ENCODE peak calls at places on chromosomes 1 and 21, in seven cellular contexts. Z is esophagus squamous epithelium, R is A549, I is sigmoid colon, Y is body of pancreas, N is tibial nerve, P is endothelial cell of umbilical vein. B is an unnamed sample. For H3K4me1, the result is how much of the 10 kb centered on the place peaks cover.

GRCh38 chr21:31545036-31545435 is 114.5 kb upstream of the SOD1 start:
- DNase-seq in Z (no peak), N (no peak), R (no peak), P (no peak), I (no peak), Y (no peak), B (no peak)

GRCh38 chr21:39022901-39023693 is 160.2 kb downstream of the PSMG1 start:
- DNase-seq in I (peak), Z (no peak), Y (peak), R (no peak), P (no peak), N (peak), B (peak)

GRCh38 chr1:207282496-207283380 is 38.7 kb upstream of the CD55 start:
- DNase-seq in P (peak), N (no peak), Z (no peak), Y (no peak), R (no peak), I (no peak), B (no peak)

GRCh38 chr1:159000070-159000409 is 9.7 kb upstream of the IFI16 start:
- DNase-seq in N (no peak), R (no peak), Z (no peak), P (no peak), Y (no peak), I (no peak), B (no peak)

GRCh38 chr1:176119549-176119948 is 87.5 kb downstream of the COP1 start:
- DNase-seq in Y (no peak), P (peak), N (no peak), Z (no peak), R (peak), I (no peak), B (no peak)

GRCh38 chr1:64472805-64473204 is 2.9 kb downstream of the CACHD1 start:
- DNase-seq in N (no peak), I (no peak), R (no peak), Z (no peak), Y (no peak), P (no peak), B (no peak)

GRCh38 chr1:233815865-233816264 is 88.6 kb upstream of the SLC35F3 start:
- DNase-seq in N (no peak), R (no peak), Y (no peak), P (no peak), Z (no peak), I (no peak), B (no peak)

GRCh38 chr1:163774390-163774789 is 452.6 kb downstream of the NUF2 start:
- DNase-seq in I (no peak), N (no peak), R (no peak), P (no peak), Y (no peak), Z (no peak), B (no peak)

GRCh38 chr1:70288171-70288570 is 66.4 kb downstream of the ANKRD13C start:
- DNase-seq in I (no peak), P (no peak), Y (no peak), Z (no peak), N (no peak), R (no peak), B (no peak)

GRCh38 chr1:116737855-116738318 is 16.3 kb upstream of the CD2 start:
- DNase-seq in P (no peak), N (no peak), Z (no peak), Y (no peak), I (no peak), R (no peak), B (no peak)

GRCh38 chr1:114756949-114757454 is 782 bp downstream of the CSDE1 start:
- DNase-seq in I (peak), Z (no peak), Y (peak), R (peak), P (no peak), N (peak), B (no peak)

DNA sequence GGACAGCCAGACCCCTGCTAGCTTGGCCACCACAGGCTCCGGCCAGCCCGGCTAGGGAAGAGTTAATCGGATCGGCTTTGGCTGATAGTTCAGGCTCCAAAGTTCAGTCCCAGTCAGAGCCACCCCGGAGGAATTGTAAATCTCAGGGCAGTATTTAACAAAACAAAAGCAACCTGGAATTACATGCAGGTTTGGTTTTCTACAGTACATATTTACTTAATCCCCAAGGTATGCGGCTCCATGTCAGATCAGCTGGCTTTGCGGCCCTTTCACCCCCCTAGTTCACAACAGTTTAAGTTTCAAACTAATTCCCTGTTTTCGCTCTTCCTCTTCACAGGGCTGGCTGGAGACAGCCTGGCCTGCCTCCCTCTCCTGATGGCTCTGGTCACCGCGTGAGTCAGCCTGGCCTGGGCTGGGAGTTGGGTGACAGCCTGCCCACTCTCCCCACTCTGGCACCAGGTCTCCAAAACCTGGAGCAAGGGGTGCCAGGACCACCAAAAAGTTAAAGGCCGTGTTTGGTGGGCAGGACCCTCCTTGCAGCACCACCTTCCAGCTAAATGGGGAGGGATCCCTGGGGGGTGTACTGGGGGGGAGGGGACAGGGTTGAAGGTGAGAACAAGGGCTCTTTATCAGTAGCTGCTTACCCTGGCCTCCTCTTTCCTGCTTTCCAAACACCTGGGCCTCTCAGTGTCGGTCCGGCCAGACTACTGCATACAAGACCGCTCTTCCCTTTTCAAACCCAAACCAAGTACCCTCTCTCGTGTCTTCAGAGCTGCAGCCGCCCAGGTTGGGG is 1.9 kb downstream of the DHRS3 start:
- DNase-seq in Z (no peak), Y (peak), P (peak), R (peak), N (no peak), I (peak), B (peak)
- H3K4me1 ChIP-seq in Z (under half), Y (half or more), P (under half), R (under half), N (under half), I (under half), B (under half)

GRCh38 chr1:218374972-218375371 is 29.8 kb downstream of the TGFB2 start:
- DNase-seq in Z (no peak), N (no peak), I (no peak), Y (no peak), P (peak), R (peak), B (no peak)

GRCh38 chr1:218369688-218370511 is 24.8 kb downstream of the TGFB2 start:
- DNase-seq in R (no peak), Y (no peak), N (no peak), I (no peak), P (no peak), Z (no peak), B (no peak)

GRCh38 chr1:218368686-218369085 is 23.6 kb downstream of the TGFB2 start:
- DNase-seq in R (no peak), Y (no peak), N (no peak), Z (no peak), I (no peak), P (no peak), B (no peak)

GRCh38 chr1:218374401-218374848 is 29.3 kb downstream of the TGFB2 start:
- DNase-seq in P (no peak), I (no peak), Y (no peak), Z (no peak), R (no peak), N (no peak), B (no peak)

DNA sequence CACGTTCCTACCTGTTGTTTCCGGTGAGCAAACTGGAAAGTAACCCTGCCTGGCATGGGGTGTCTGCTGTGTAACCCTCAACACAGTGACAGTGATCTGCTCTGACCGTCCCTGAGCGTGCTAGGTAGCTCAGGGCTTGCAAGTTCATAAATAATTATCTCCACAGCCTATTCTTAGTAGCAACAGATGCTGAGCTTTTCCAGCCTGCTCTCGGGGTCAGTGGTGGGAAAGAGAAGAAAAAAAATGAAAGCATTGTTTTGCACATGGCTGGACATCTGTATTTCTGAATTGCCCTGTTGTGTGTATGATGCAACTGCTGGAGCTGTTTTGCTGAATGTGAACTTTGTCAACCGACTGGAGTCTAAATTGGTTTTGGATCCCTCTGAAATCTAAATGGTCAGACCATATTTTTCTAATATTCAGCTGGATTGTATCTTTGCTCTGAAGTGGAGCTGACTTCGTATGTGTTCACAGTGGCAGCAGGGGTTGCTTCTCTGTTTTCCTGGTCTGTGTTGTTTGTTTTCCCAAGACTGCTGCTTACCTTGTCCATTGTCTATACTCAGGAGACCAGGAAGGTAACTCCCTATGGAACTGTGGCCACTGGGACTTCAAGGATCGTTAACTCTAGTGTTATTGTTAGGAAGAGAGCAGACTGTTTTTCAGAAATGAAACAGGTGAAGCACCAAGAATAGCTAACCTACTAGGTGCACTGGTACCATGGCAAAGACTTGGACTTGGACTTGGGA is 27.0 kb downstream of the TGFB2 start:
- DNase-seq in I (peak), Z (no peak), R (no peak), Y (no peak), N (no peak), P (peak), B (no peak)
- TF ChIP-seq CTCF in I (no peak), Z (no peak), R (no peak), Y (no peak), N (no peak), P (no peak), B (no peak)

GRCh38 chr1:81799939-81800740 is 594 bp upstream of the ADGRL2 start:
- DNase-seq in Y (peak), P (peak), I (peak), Z (no peak), N (peak), R (peak), B (peak)

GRCh38 chr1:81800741-81801031 is at the start of gene ADGRL2:
- DNase-seq in Y (no peak), Z (no peak), R (no peak), P (no peak), I (peak), N (no peak), B (no peak)

GRCh38 chr1:81803423-81804103 is 2.8 kb downstream of the ADGRL2 start:
- DNase-seq in R (peak), Y (no peak), I (no peak), N (no peak), Z (no peak), P (peak), B (no peak)

GRCh38 chr1:81801834-81802531 is 1.2 kb downstream of the ADGRL2 start:
- DNase-seq in Y (peak), P (peak), I (peak), R (peak), N (no peak), Z (no peak), B (peak)

DNA sequence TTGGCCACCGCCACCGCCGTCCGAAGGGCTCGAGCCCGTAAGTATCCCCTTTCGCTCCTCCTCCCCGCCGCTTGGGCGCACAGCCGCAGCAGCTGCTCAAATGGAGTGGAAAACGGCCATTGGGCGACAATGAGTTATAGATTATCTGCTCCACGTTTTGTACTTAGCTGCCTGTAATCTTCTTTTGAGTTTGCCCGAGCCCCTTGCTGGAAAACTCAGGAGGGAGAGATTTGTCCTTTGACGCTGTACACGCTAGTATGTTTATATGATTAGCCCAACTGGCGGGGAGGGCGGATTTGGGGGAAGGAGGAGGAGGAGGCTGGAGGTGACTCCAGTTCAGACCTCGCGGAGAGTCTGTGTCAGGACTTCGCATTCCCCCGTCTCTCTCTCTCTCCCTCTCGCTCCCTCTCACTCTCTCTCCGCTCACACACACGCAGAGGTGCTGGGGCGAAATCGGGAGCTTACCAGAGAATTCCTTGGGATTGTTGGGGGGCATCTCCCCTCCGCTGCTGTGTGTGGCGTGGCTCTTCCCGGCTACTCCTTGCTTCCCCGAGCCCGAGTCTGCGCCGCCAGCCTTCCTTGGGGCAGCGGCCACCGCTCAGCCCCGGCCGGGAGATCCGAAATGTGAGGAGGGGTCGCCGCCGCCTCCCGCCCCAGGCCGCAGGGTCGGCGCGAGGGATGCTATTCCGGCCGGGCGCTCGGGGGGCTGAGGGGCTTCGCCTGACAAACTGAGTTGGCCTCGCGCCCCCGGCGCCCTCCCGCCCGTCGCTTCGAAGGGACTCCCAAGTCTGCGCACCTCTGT is 499 bp downstream of the ADGRL2 start:
- DNase-seq in Z (no peak), N (peak), R (peak), I (peak), Y (peak), P (peak), B (peak)
- TF ChIP-seq POLR2A in Z (no peak), N (peak), R (peak), I (peak), Y (peak), P (no peak), B (no peak)

GRCh38 chr1:76289692-76290091 is 215.1 kb downstream of the ST6GALNAC3 start:
- DNase-seq in N (no peak), Z (no peak), R (no peak), I (no peak), Y (no peak), P (no peak), B (no peak)
- H3K4me1 ChIP-seq in N (under half), Z (under half), R (under half), I (under half), Y (under half), P (under half), B (under half)

GRCh38 chr21:27371065-27371464 is 404.2 kb upstream of the ADAMTS5 start:
- DNase-seq in Y (no peak), Z (no peak), R (no peak), I (no peak), P (no peak), N (no peak), B (no peak)
- TF ChIP-seq CTCF in Y (no peak), Z (no peak), R (no peak), I (no peak), P (no peak), N (no peak), B (no peak)

GRCh38 chr1:42660907-42661500 is 2.8 kb downstream of the PPIH start:
- DNase-seq in Y (no peak), I (no peak), P (no peak), N (no peak), R (no peak), Z (no peak), B (no peak)
- TF ChIP-seq POLR2A in Y (no peak), I (no peak), P (no peak), N (no peak), R (no peak), Z (no peak), B (no peak)

GRCh38 chr1:61376151-61376550 is 293.8 kb downstream of the NFIA start:
- DNase-seq in P (no peak), R (no peak), N (no peak), I (no peak), Z (no peak), Y (no peak), B (no peak)

GRCh38 chr1:61380561-61380960 is 298.2 kb downstream of the NFIA start:
- DNase-seq in R (no peak), N (no peak), I (no peak), Y (no peak), Z (no peak), P (no peak), B (no peak)

GRCh38 chr1:61377242-61377958 is 295.0 kb downstream of the NFIA start:
- DNase-seq in I (no peak), R (no peak), P (no peak), N (no peak), Y (no peak), Z (no peak), B (no peak)

GRCh38 chr1:61378498-61379180 is 296.3 kb downstream of the NFIA start:
- DNase-seq in P (no peak), Z (no peak), Y (no peak), I (no peak), N (no peak), R (no peak), B (no peak)

GRCh38 chr1:61379693-61380092 is 297.3 kb downstream of the NFIA start:
- DNase-seq in R (no peak), N (no peak), Y (no peak), Z (no peak), I (no peak), P (no peak), B (no peak)
- H3K4me1 ChIP-seq in R (under half), N (under half), Y (under half), Z (under half), I (under half), P (under half), B (under half)

DNA sequence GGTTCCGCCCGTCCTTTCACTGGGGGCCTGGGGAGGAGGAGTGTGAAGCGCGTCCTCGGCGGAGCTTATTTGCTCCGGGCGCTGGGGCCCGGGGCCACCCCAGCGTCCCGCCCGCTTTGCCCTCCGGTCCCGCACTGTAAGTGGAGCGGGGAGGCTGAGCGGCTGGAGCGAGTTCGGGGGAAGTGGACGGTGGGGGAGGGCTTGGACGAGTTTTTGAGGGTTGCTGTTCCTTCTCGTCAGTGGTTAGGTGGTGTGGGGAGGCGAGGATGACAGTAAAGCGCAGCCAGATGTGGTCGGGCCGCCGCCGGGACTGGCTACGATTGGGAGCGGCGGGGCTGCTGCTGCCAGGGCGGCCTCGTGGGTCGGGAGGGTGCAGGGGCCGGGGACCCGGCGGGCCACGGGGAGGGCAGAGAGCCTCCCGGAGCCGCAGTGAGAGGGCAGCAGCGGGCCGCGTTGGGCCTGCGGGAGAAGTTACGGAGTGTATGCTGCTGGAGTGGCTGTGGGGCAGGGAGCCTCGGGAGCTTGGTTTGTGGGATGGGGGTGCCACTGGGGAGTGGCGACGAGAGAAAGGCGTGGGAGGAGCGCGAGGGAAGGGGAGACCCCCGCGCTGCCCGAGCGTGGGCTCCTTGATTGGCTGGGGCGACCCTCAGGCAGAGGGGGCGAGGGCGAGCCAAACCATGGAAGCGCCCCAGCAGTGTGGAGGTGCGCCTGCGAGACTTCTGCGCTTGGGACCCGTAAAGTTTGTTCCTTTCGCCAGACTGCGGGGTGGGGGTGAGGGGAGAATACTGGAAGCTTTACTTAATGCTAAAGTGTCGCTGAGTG is 2.1 kb downstream of the ADGRL2 start:
- DNase-seq in N (peak), Z (no peak), I (peak), R (peak), P (peak), Y (peak), B (peak)
- TF ChIP-seq CTCF in N (peak), Z (peak), I (peak), R (no peak), P (peak), Y (peak), B (peak)

B was measured in upper lobe of left lung.